ENCODE peak calls at places on chromosome 17, in seven cellular contexts. U is esophagus muscularis mucosa, W is A549, Z is fibroblast of lung, Q is colonic mucosa, S is dorsolateral prefrontal cortex, G is ascending aorta. X is an unnamed sample.

GRCh38 chr17:13619462-13619861 is 17.7 kb upstream of the HS3ST3A1 start:
- DNase-seq in U (no peak), W (no peak), Z (no peak), Q (no peak), S (no peak), G (no peak), X (no peak)

GRCh38 chr17:75720656-75721462 is at the start of gene ITGB4:
- DNase-seq in U (no peak), W (peak; percentile 75), Z (peak; percentile 3), Q (peak; percentile 90), S (peak; percentile 43), G (no peak), X (no peak)

GRCh38 chr17:36464765-36465088 is 21.8 kb upstream of the ZNHIT3 start:
- DNase-seq in U (no peak), W (no peak), Z (no peak), Q (no peak), S (no peak), G (no peak), X (no peak)

GRCh38 chr17:16407911-16408588 is 7.3 kb upstream of the TRPV2 start:
- DNase-seq in U (no peak), W (no peak), Z (peak; percentile 43), Q (peak; percentile 70), S (no peak), G (peak; percentile 79), X (no peak)

GRCh38 chr17:68101992-68102758 is 66.6 kb downstream of the KPNA2 start:
- DNase-seq in U (no peak), W (no peak), Z (no peak), Q (peak; percentile 60), S (no peak), G (no peak), X (no peak)

GRCh38 chr17:73286863-73287296 is 24.9 kb downstream of the CDC42EP4 start:
- DNase-seq in U (no peak), W (no peak), Z (peak; percentile 76), Q (no peak), S (no peak), G (no peak), X (no peak)

GRCh38 chr17:5986644-5987043 is 83.5 kb upstream of the WSCD1 start:
- DNase-seq in U (no peak), W (no peak), Z (peak; percentile 1), Q (no peak), S (no peak), G (no peak), X (no peak)

GRCh38 chr17:32936894-32937500 is 9.0 kb downstream of the TMEM98 start:
- DNase-seq in U (no peak), W (peak; percentile 78), Z (peak; percentile 58), Q (peak; percentile 78), S (peak; percentile 61), G (peak; percentile 86), X (no peak)

GRCh38 chr17:77834170-77835115 is 124.1 kb upstream of the TNRC6C start:
- DNase-seq in U (no peak), W (peak; percentile 99), Z (peak; percentile 96), Q (no peak), S (no peak), G (peak; percentile 91), X (no peak)

GRCh38 chr17:32909787-32910369 is 18.1 kb upstream of the TMEM98 start:
- DNase-seq in U (peak; percentile 94), W (peak; percentile 83), Z (peak; percentile 77), Q (peak; percentile 94), S (no peak), G (peak; percentile 93), X (no peak)

GRCh38 chr17:30326816-30327215 is 7.0 kb downstream of the TMIGD1 start:
- DNase-seq in U (no peak), W (no peak), Z (no peak), Q (no peak), S (no peak), G (no peak), X (no peak)

GRCh38 chr17:53316988-53317387 is 505.7 kb upstream of the KIF2B start:
- DNase-seq in U (no peak), W (no peak), Z (no peak), Q (no peak), S (no peak), G (no peak), X (no peak)

GRCh38 chr17:10622610-10623485 is 34.3 kb downstream of the MYH3 start:
- DNase-seq in U (no peak), W (no peak), Z (no peak), Q (no peak), S (no peak), G (peak; percentile 18), X (no peak)

GRCh38 chr17:73902416-73903181 is 258.4 kb upstream of the SDK2 start:
- DNase-seq in U (no peak), W (no peak), Z (no peak), Q (peak; percentile 36), S (no peak), G (no peak), X (no peak)

GRCh38 chr17:63249256-63250006 is 196.7 kb downstream of the CYB561 start:
- DNase-seq in U (no peak), W (no peak), Z (peak; percentile 56), Q (no peak), S (no peak), G (no peak), X (no peak)

GRCh38 chr17:18850679-18851078 is 7.3 kb upstream of the PRPSAP2 start:
- DNase-seq in U (no peak), W (no peak), Z (no peak), Q (no peak), S (no peak), G (no peak), X (no peak)

GRCh38 chr17:68892193-68892592 is 63.0 kb downstream of the ABCA8 start:
- DNase-seq in U (no peak), W (no peak), Z (no peak), Q (no peak), S (no peak), G (no peak), X (no peak)

GRCh38 chr17:50576864-50577263 is 16.3 kb downstream of the CACNA1G start:
- DNase-seq in U (no peak), W (no peak), Z (no peak), Q (no peak), S (no peak), G (no peak), X (no peak)

GRCh38 chr17:50573866-50574571 is 13.5 kb downstream of the CACNA1G start:
- DNase-seq in U (no peak), W (no peak), Z (no peak), Q (no peak), S (no peak), G (no peak), X (no peak)

GRCh38 chr17:21394265-21394664 is 18.1 kb downstream of the KCNJ12 start:
- DNase-seq in U (no peak), W (peak; percentile 56), Z (peak; percentile 12), Q (no peak), S (no peak), G (no peak), X (no peak)

GRCh38 chr17:34852614-34853013 is 108.6 kb downstream of the CCT6B start:
- DNase-seq in U (no peak), W (no peak), Z (no peak), Q (no peak), S (no peak), G (no peak), X (no peak)

GRCh38 chr17:66399441-66399840 is 97.0 kb downstream of the PRKCA start:
- DNase-seq in U (no peak), W (no peak), Z (no peak), Q (no peak), S (no peak), G (no peak), X (no peak)

GRCh38 chr17:17416400-17417360 is 60.1 kb upstream of the MED9 start:
- DNase-seq in U (no peak), W (peak; percentile 41), Z (peak; percentile 83), Q (no peak), S (no peak), G (no peak), X (no peak)

GRCh38 chr17:52145496-52145895 is 13.0 kb downstream of the CA10 start:
- DNase-seq in U (no peak), W (no peak), Z (peak; percentile 73), Q (no peak), S (no peak), G (no peak), X (no peak)

GRCh38 chr17:46157443-46158107 is 35.7 kb downstream of the KANSL1 start:
- DNase-seq in U (no peak), W (no peak), Z (peak; percentile 75), Q (no peak), S (no peak), G (no peak), X (no peak)

GRCh38 chr17:75665981-75666380 is 973 bp downstream of the RECQL5 start:
- DNase-seq in U (no peak), W (no peak), Z (no peak), Q (no peak), S (no peak), G (no peak), X (no peak)

GRCh38 chr17:514584-514983 is 162.0 kb upstream of the RPH3AL start:
- DNase-seq in U (no peak), W (no peak), Z (no peak), Q (no peak), S (no peak), G (no peak), X (no peak)

GRCh38 chr17:57424777-57425188 is 168.5 kb downstream of the MSI2 start:
- DNase-seq in U (no peak), W (no peak), Z (peak; percentile 35), Q (peak; percentile 83), S (no peak), G (no peak), X (no peak)

GRCh38 chr17:49218941-49219913 is 8.7 kb downstream of the ABI3 start:
- DNase-seq in U (no peak), W (no peak), Z (no peak), Q (no peak), S (no peak), G (no peak), X (no peak)
- TF ChIP-seq CTCF in U (no peak), W (peak; percentile 33), Z (no peak), Q (no peak), S (no peak), G (peak; percentile 26), X (no peak)

DNA sequence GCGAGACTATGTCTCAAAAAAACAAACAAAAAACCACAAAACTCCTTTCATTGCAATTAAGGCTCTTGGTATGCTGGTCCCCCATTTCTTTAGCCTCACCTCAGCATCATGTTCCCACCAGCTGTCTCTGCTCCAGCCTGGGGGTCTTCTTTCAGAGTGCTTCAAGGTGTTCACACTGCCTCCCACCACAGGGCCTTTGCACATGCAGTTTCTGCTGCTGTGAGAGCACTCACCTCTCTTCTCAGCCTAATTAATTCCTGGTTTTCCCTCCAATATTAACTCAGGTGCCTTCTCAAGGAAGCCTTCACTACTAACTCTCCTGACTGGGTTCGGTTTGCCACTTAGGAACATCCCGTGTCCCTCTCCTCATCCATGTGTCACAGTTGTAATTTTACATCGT is 15.9 kb upstream of the PIK3R6 start:
- DNase-seq in U (no peak), W (no peak), Z (no peak), Q (no peak), S (no peak), G (no peak), X (no peak)
- TF ChIP-seq CTCF in U (no peak), W (no peak), Z (no peak), Q (no peak), S (no peak), G (no peak), X (no peak)

GRCh38 chr17:2067559-2067958 is 12.7 kb downstream of the HIC1 start:
- DNase-seq in U (no peak), W (no peak), Z (peak; percentile 88), Q (no peak), S (no peak), G (no peak), X (no peak)
- TF ChIP-seq CTCF in U (no peak), W (no peak), Z (no peak), Q (no peak), S (no peak), G (no peak), X (no peak)

GRCh38 chr17:80859004-80859941 is 132.4 kb upstream of the CHMP6 start:
- DNase-seq in U (no peak), W (no peak), Z (peak; percentile 91), Q (peak; percentile 43), S (peak; percentile 70), G (peak; percentile 77), X (no peak)
- TF ChIP-seq CTCF in U (peak; percentile 6), W (peak; percentile 9), Z (peak; percentile 32), Q (no peak), S (peak; percentile 29), G (no peak), X (no peak)